ENCODE peak calls at places on chromosome 11, in five cellular contexts. One of them, this sample, is unnamed.

GRCh38 chr11:88174627-88175003 is 628 bp downstream of the RAB38 start:
- DNase-seq in tibial nerve: peak; percentile 35
- DNase-seq in mesothelial cell of epicardium: peak; percentile 65
- DNase-seq in hepatocyte: peak; percentile 82
- DNase-seq in choroid plexus epithelial cell: peak; percentile 67
- DNase-seq in this sample: peak; percentile 53

GRCh38 chr11:120432056-120433018 is 79.2 kb upstream of the GRIK4 start:
- DNase-seq in choroid plexus epithelial cell: peak; percentile 98
- DNase-seq in tibial nerve: no peak
- DNase-seq in mesothelial cell of epicardium: no peak
- DNase-seq in hepatocyte: peak; percentile 73
- DNase-seq in this sample: no peak

GRCh38 chr11:114891911-114892310 is 213.6 kb downstream of the NXPE2 start:
- DNase-seq in tibial nerve: no peak
- DNase-seq in mesothelial cell of epicardium: no peak
- DNase-seq in hepatocyte: no peak
- DNase-seq in choroid plexus epithelial cell: no peak
- DNase-seq in this sample: no peak

GRCh38 chr11:35622070-35622469 is 3.8 kb downstream of the FJX1 start:
- DNase-seq in tibial nerve: no peak
- DNase-seq in mesothelial cell of epicardium: no peak
- DNase-seq in choroid plexus epithelial cell: peak; percentile 92
- DNase-seq in hepatocyte: no peak
- DNase-seq in this sample: no peak

GRCh38 chr11:43503417-43503816 is 144.7 kb downstream of the TTC17 start:
- DNase-seq in tibial nerve: no peak
- DNase-seq in choroid plexus epithelial cell: peak; percentile 48
- DNase-seq in hepatocyte: no peak
- DNase-seq in mesothelial cell of epicardium: no peak
- DNase-seq in this sample: no peak

GRCh38 chr11:7617032-7617431 is 56.3 kb downstream of the CYB5R2 start:
- DNase-seq in hepatocyte: no peak
- DNase-seq in tibial nerve: no peak
- DNase-seq in choroid plexus epithelial cell: no peak
- DNase-seq in mesothelial cell of epicardium: no peak
- DNase-seq in this sample: no peak

GRCh38 chr11:66834943-66835342 is 8.3 kb upstream of the RCE1 start:
- DNase-seq in tibial nerve: no peak
- DNase-seq in mesothelial cell of epicardium: no peak
- DNase-seq in hepatocyte: no peak
- DNase-seq in choroid plexus epithelial cell: no peak
- DNase-seq in this sample: no peak

GRCh38 chr11:63614136-63614664 is at the start of gene PLAAT3:
- DNase-seq in hepatocyte: peak; percentile 81
- DNase-seq in mesothelial cell of epicardium: peak; percentile 41
- DNase-seq in tibial nerve: peak; percentile 66
- DNase-seq in choroid plexus epithelial cell: no peak
- DNase-seq in this sample: peak; percentile 50

GRCh38 chr11:23457641-23458040 is 597.4 kb upstream of the CCDC179 start:
- DNase-seq in choroid plexus epithelial cell: no peak
- DNase-seq in tibial nerve: no peak
- DNase-seq in mesothelial cell of epicardium: no peak
- DNase-seq in hepatocyte: no peak
- DNase-seq in this sample: no peak

GRCh38 chr11:84922836-84923235 is 704.3 kb downstream of the DLG2 start:
- DNase-seq in mesothelial cell of epicardium: no peak
- DNase-seq in hepatocyte: no peak
- DNase-seq in choroid plexus epithelial cell: peak; percentile 8
- DNase-seq in tibial nerve: no peak
- DNase-seq in this sample: no peak

GRCh38 chr11:31022080-31022479 is 347.5 kb downstream of the DCDC1 start:
- DNase-seq in mesothelial cell of epicardium: no peak
- DNase-seq in tibial nerve: no peak
- DNase-seq in hepatocyte: no peak
- DNase-seq in choroid plexus epithelial cell: no peak
- DNase-seq in this sample: no peak

GRCh38 chr11:96271777-96272176 is 71.2 kb downstream of the MAML2 start:
- DNase-seq in choroid plexus epithelial cell: no peak
- DNase-seq in mesothelial cell of epicardium: no peak
- DNase-seq in hepatocyte: no peak
- DNase-seq in tibial nerve: no peak
- DNase-seq in this sample: no peak

GRCh38 chr11:94869186-94869585 is 101.0 kb downstream of the AMOTL1 start:
- DNase-seq in hepatocyte: no peak
- DNase-seq in mesothelial cell of epicardium: no peak
- DNase-seq in tibial nerve: no peak
- DNase-seq in choroid plexus epithelial cell: no peak
- DNase-seq in this sample: no peak

GRCh38 chr11:68342459-68343158 is 30.2 kb downstream of the LRP5 start:
- DNase-seq in hepatocyte: peak; percentile 64
- DNase-seq in tibial nerve: no peak
- DNase-seq in mesothelial cell of epicardium: peak; percentile 68
- DNase-seq in choroid plexus epithelial cell: no peak
- DNase-seq in this sample: no peak

GRCh38 chr11:61814242-61814957 is 2.4 kb downstream of the FADS1 start:
- DNase-seq in choroid plexus epithelial cell: peak; percentile 67
- DNase-seq in hepatocyte: peak; percentile 41
- DNase-seq in mesothelial cell of epicardium: no peak
- DNase-seq in tibial nerve: no peak
- DNase-seq in this sample: no peak

GRCh38 chr11:118998388-118998717 is 415 bp downstream of the CENATAC start:
- DNase-seq in choroid plexus epithelial cell: no peak
- DNase-seq in mesothelial cell of epicardium: no peak
- DNase-seq in hepatocyte: no peak
- DNase-seq in tibial nerve: no peak
- DNase-seq in this sample: no peak

GRCh38 chr11:119000906-119001305 is 3.0 kb downstream of the CENATAC start:
- DNase-seq in tibial nerve: no peak
- DNase-seq in mesothelial cell of epicardium: no peak
- DNase-seq in choroid plexus epithelial cell: no peak
- DNase-seq in hepatocyte: no peak
- DNase-seq in this sample: no peak

GRCh38 chr11:118998822-118999221 is 884 bp downstream of the CENATAC start:
- DNase-seq in choroid plexus epithelial cell: peak; percentile 76
- DNase-seq in hepatocyte: peak; percentile 75
- DNase-seq in mesothelial cell of epicardium: peak; percentile 45
- DNase-seq in tibial nerve: no peak
- DNase-seq in this sample: peak; percentile 39

GRCh38 chr11:118997627-118998387 is at the start of gene CENATAC:
- DNase-seq in tibial nerve: peak; percentile 88
- DNase-seq in hepatocyte: peak; percentile 97
- DNase-seq in choroid plexus epithelial cell: peak; percentile 86
- DNase-seq in mesothelial cell of epicardium: peak; percentile 85
- DNase-seq in this sample: peak; percentile 87

DNA sequence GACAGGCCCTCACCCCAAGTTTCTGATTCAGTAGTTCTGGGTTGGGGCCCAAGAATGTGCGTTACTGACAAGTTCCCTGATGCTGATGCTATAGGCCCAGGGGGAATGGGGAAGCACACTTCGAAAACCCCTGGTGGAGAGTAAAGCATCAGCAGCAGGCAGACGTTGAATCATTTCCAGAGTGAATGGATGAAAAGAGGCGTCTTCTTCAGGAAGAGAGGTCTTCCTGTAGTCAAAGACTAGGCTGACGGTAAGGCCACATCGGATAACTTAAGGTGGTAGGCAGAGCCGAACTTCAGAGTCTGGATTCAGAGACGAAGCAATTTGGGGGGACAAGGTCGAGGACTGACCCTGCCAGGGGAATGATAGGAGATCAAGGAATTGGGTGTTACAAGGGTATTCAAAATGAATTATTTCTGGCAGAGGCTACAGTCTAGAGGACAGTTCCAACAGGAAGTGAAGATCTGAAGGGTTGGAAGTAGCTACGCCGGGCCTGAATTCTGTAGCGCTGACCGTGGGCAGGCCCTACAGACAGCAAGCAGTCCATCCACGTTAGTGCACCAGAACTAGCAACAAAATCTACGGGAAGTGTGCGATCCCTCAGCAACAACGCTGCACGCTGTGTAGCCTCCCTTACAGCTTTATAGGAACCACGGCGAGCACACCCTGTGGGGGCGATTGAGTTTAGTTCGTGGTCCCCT is 862 bp upstream of the CENATAC start:
- DNase-seq in choroid plexus epithelial cell: no peak
- DNase-seq in tibial nerve: no peak
- DNase-seq in hepatocyte: no peak
- DNase-seq in mesothelial cell of epicardium: no peak
- DNase-seq in this sample: no peak
- TF ChIP-seq CTCF in choroid plexus epithelial cell: peak; percentile 36
- TF ChIP-seq CTCF in tibial nerve: no peak
- TF ChIP-seq CTCF in hepatocyte: no peak
- TF ChIP-seq CTCF in mesothelial cell of epicardium: no peak
- TF ChIP-seq CTCF in this sample: no peak

GRCh38 chr11:126607776-126608625 is 252.5 kb downstream of the ST3GAL4 start:
- DNase-seq in mesothelial cell of epicardium: no peak
- DNase-seq in choroid plexus epithelial cell: no peak
- DNase-seq in tibial nerve: no peak
- DNase-seq in hepatocyte: no peak
- DNase-seq in this sample: no peak

GRCh38 chr11:126606484-126606883 is 251.0 kb downstream of the ST3GAL4 start:
- DNase-seq in choroid plexus epithelial cell: no peak
- DNase-seq in hepatocyte: no peak
- DNase-seq in tibial nerve: no peak
- DNase-seq in mesothelial cell of epicardium: no peak
- DNase-seq in this sample: no peak

GRCh38 chr11:126608626-126609010 is 253.1 kb downstream of the ST3GAL4 start:
- DNase-seq in tibial nerve: no peak
- DNase-seq in choroid plexus epithelial cell: no peak
- DNase-seq in hepatocyte: no peak
- DNase-seq in mesothelial cell of epicardium: no peak
- DNase-seq in this sample: no peak

GRCh38 chr11:126604461-126604860 is 249.0 kb downstream of the ST3GAL4 start:
- DNase-seq in tibial nerve: no peak
- DNase-seq in mesothelial cell of epicardium: no peak
- DNase-seq in choroid plexus epithelial cell: no peak
- DNase-seq in hepatocyte: no peak
- DNase-seq in this sample: no peak

GRCh38 chr11:126607374-126607773 is 251.9 kb downstream of the ST3GAL4 start:
- DNase-seq in mesothelial cell of epicardium: peak; percentile 68
- DNase-seq in hepatocyte: peak; percentile 80
- DNase-seq in tibial nerve: peak; percentile 17
- DNase-seq in choroid plexus epithelial cell: peak; percentile 61
- DNase-seq in this sample: no peak
- TF ChIP-seq CTCF in mesothelial cell of epicardium: peak; percentile 10
- TF ChIP-seq CTCF in hepatocyte: peak; percentile 72
- TF ChIP-seq CTCF in tibial nerve: peak; percentile 24
- TF ChIP-seq CTCF in choroid plexus epithelial cell: peak; percentile 82
- TF ChIP-seq CTCF in this sample: no peak

DNA sequence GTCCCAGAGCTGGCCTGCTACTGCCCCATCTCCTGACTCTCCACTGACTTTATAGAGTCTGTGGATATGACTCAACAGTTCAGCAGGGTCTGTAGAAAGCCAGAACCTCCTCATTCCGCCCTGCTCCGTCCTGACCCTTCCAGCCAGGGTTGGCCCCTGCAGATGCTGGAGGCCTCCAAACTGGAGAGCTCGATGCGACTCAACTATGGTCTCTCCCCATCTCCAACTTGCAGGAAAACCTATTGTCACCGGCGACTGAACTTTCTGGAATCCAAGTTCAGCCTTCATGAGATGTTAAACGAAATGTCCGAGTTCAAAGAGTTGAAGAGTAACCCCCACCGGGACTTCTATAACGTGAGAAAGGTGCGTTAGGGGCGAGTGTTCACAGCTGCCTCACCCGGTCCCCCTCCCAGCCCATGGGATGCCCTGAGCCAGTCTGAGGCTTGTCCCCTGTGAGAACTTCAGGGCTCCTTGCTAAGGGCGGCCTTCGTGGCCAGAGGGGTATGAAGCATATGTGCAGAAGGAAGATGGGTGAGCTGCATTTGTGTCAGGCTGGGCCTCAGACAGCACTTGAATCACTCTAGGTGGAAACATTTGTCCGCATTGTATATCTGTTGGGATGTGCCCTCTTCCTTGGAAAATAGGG is 32.1 kb downstream of the AMPD3 start:
- DNase-seq in choroid plexus epithelial cell: no peak
- DNase-seq in tibial nerve: no peak
- DNase-seq in mesothelial cell of epicardium: peak; percentile 24
- DNase-seq in hepatocyte: no peak
- DNase-seq in this sample: peak; percentile 8
- TF ChIP-seq CTCF in choroid plexus epithelial cell: no peak
- TF ChIP-seq CTCF in tibial nerve: no peak
- TF ChIP-seq CTCF in mesothelial cell of epicardium: no peak
- TF ChIP-seq CTCF in hepatocyte: no peak
- TF ChIP-seq CTCF in this sample: no peak

GRCh38 chr11:76214968-76215548 is 8.8 kb upstream of the WNT11 start:
- DNase-seq in tibial nerve: no peak
- DNase-seq in choroid plexus epithelial cell: no peak
- DNase-seq in mesothelial cell of epicardium: no peak
- DNase-seq in hepatocyte: no peak
- DNase-seq in this sample: no peak
- TF ChIP-seq CTCF in tibial nerve: no peak
- TF ChIP-seq CTCF in choroid plexus epithelial cell: peak; percentile 18
- TF ChIP-seq CTCF in mesothelial cell of epicardium: no peak
- TF ChIP-seq CTCF in hepatocyte: no peak
- TF ChIP-seq CTCF in this sample: no peak

DNA sequence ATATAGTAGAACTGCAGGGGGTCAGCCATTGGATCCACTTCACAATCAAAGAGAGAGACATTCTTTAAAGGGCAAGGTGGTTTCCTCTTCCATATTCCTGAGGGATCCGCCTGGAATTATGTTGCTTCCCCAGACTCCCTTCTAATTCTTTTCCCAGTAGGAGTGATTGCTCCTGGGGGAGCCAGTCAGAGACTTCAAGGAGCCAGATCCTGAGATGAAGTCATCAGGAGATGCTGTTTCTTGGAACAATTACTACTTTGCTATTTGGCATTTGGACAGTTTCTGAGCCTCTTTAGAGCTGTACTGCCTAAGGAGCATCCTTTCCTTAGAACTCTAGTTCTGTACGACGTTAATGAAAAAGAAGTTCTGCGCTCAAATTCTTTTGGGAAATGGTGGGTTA is 1.9 kb upstream of the OR9Q2 start:
- DNase-seq in tibial nerve: no peak
- DNase-seq in choroid plexus epithelial cell: no peak
- DNase-seq in mesothelial cell of epicardium: no peak
- DNase-seq in hepatocyte: no peak
- DNase-seq in this sample: no peak
- TF ChIP-seq CTCF in tibial nerve: no peak
- TF ChIP-seq CTCF in choroid plexus epithelial cell: no peak
- TF ChIP-seq CTCF in mesothelial cell of epicardium: no peak
- TF ChIP-seq CTCF in hepatocyte: no peak
- TF ChIP-seq CTCF in this sample: no peak

GRCh38 chr11:111001091-111001430 is 244.5 kb upstream of the POU2AF2 start:
- DNase-seq in hepatocyte: no peak
- DNase-seq in mesothelial cell of epicardium: no peak
- DNase-seq in tibial nerve: no peak
- DNase-seq in choroid plexus epithelial cell: no peak
- DNase-seq in this sample: no peak
- TF ChIP-seq CTCF in hepatocyte: no peak
- TF ChIP-seq CTCF in mesothelial cell of epicardium: no peak
- TF ChIP-seq CTCF in tibial nerve: no peak
- TF ChIP-seq CTCF in choroid plexus epithelial cell: no peak
- TF ChIP-seq CTCF in this sample: no peak

This sample was measured in omental fat pad.